ENCODE peak calls at places on chromosomes 13 and 19, in four cellular contexts. L, G, H and V are unnamed samples.
A peak's percentile ranks its signal among the peaks of the same experiment; 100 is the strongest.

GRCh38 chr13:81568824-81569223 is 1227.9 kb upstream of the SPRY2 start:
- DNase-seq in L (no peak), H (no peak), G (no peak), V (no peak)

GRCh38 chr13:43261018-43261417 is 237.6 kb downstream of the DNAJC15 start:
- DNase-seq in L (no peak), H (no peak), G (peak; percentile 42), V (no peak)

GRCh38 chr19:55958356-55958755 is 10.7 kb downstream of the NLRP8 start:
- DNase-seq in L (no peak), H (no peak), G (no peak), V (no peak)

GRCh38 chr19:3699071-3699740 is 1.1 kb downstream of the PIP5K1C start:
- DNase-seq in L (no peak), G (peak; percentile 81), H (peak; percentile 41), V (no peak)

GRCh38 chr19:11473725-11474124 is 7.1 kb downstream of the ELAVL3 start:
- DNase-seq in H (no peak), L (no peak), G (no peak), V (no peak)

GRCh38 chr13:62473944-62474237 is 1058.2 kb upstream of the PCDH20 start:
- DNase-seq in H (no peak), L (no peak), G (no peak), V (no peak)

GRCh38 chr13:39522329-39522728 is 80.7 kb downstream of the LHFPL6 start:
- DNase-seq in L (no peak), G (no peak), H (no peak), V (no peak)

GRCh38 chr13:47426126-47426849 is 529.4 kb upstream of the HTR2A start:
- DNase-seq in G (peak; percentile 41), H (peak; percentile 29), L (no peak), V (no peak)

GRCh38 chr13:75544681-75545333 is 4.8 kb upstream of the UCHL3 start:
- DNase-seq in G (peak; percentile 68), L (no peak), H (no peak), V (no peak)